ENCODE peak calls at places on chromosomes 3 and 15, in six cellular contexts. Z, W, M, O, I and G are unnamed samples.
A peak's percentile ranks its signal among the peaks of the same experiment; 100 is the strongest.

GRCh38 chr3:16828815-16829214 is 55.9 kb upstream of the PLCL2 start:
- DNase-seq in O (peak; percentile 18), M (peak; percentile 45), I (peak; percentile 61), W (no peak), Z (peak; percentile 58), G (peak; percentile 80)

GRCh38 chr3:62574499-62574898 is 201.1 kb upstream of the FEZF2 start:
- DNase-seq in O (no peak), Z (no peak), I (no peak), M (no peak), W (no peak), G (no peak)

GRCh38 chr3:112327371-112327951 is 5.5 kb upstream of the CD200 start:
- DNase-seq in M (no peak), O (peak; percentile 6), I (no peak), Z (peak; percentile 56), W (peak; percentile 39), G (peak; percentile 79)

GRCh38 chr3:57992430-57993213 is 15.6 kb upstream of the FLNB start:
- DNase-seq in Z (peak; percentile 72), I (no peak), O (no peak), W (peak; percentile 96), M (no peak), G (no peak)

GRCh38 chr3:38984731-38985130 is 67.0 kb downstream of the SCN11A start:
- DNase-seq in W (no peak), Z (no peak), I (no peak), M (no peak), O (no peak), G (no peak)

GRCh38 chr15:68347392-68347791 is 69.8 kb downstream of the FEM1B start:
- DNase-seq in W (no peak), Z (no peak), O (no peak), M (no peak), I (no peak), G (peak; percentile 75)

GRCh38 chr3:161484226-161484625 is 12.4 kb upstream of the OTOL1 start:
- DNase-seq in O (no peak), W (no peak), I (no peak), M (no peak), Z (no peak), G (no peak)

GRCh38 chr15:62165029-62165792 is at the start of gene C2CD4B:
- DNase-seq in I (peak; percentile 85), W (no peak), M (peak; percentile 70), O (no peak), Z (peak; percentile 62), G (peak; percentile 89)

GRCh38 chr3:167030059-167030458 is 350.0 kb downstream of the ZBBX start:
- DNase-seq in M (no peak), Z (no peak), W (no peak), O (no peak), I (no peak), G (no peak)

GRCh38 chr15:39270976-39271375 is 309.9 kb upstream of the THBS1 start:
- DNase-seq in O (no peak), Z (peak; percentile 45), M (no peak), I (no peak), W (no peak), G (peak; percentile 90)

GRCh38 chr3:136817448-136817847 is 1.5 kb upstream of the SLC35G2 start:
- DNase-seq in W (no peak), O (no peak), Z (no peak), I (no peak), M (no peak), G (no peak)

GRCh38 chr3:190533511-190534282 is 19.8 kb downstream of the IL1RAP start:
- DNase-seq in I (no peak), W (no peak), O (no peak), Z (peak; percentile 82), M (no peak), G (peak; percentile 56)

GRCh38 chr3:59286791-59287531 is 237.1 kb upstream of the CFAP20DC start:
- DNase-seq in I (no peak), O (no peak), M (no peak), W (no peak), Z (no peak), G (no peak)

GRCh38 chr3:42701371-42702065 is 1.1 kb downstream of the HHATL start:
- DNase-seq in Z (peak; percentile 7), I (peak; percentile 92), O (peak; percentile 95), M (peak; percentile 82), W (peak; percentile 27), G (peak; percentile 15)

GRCh38 chr3:104279617-104280016 is 1087.1 kb upstream of the ALCAM start:
- DNase-seq in O (no peak), I (no peak), W (no peak), Z (no peak), M (no peak), G (peak; percentile 26)

GRCh38 chr3:143535994-143536784 is 312.1 kb downstream of the SLC9A9 start:
- DNase-seq in M (no peak), W (no peak), Z (no peak), I (no peak), O (no peak), G (no peak)

GRCh38 chr3:77411990-77412389 is 372.1 kb downstream of the ROBO2 start:
- DNase-seq in W (no peak), O (no peak), Z (no peak), M (no peak), I (no peak), G (no peak)

GRCh38 chr3:81788650-81789049 is 27.2 kb upstream of the GBE1 start:
- DNase-seq in M (no peak), I (no peak), W (no peak), O (no peak), Z (no peak), G (no peak)

GRCh38 chr3:47434849-47435248 is 40.9 kb downstream of the SCAP start:
- DNase-seq in I (no peak), Z (no peak), M (no peak), O (no peak), W (no peak), G (no peak)

GRCh38 chr3:149577801-149578200 is 80.0 kb downstream of the WWTR1 start:
- DNase-seq in Z (no peak), M (no peak), I (no peak), O (no peak), W (no peak), G (no peak)

GRCh38 chr3:42490243-42490642 is 12.2 kb upstream of the VIPR1 start:
- DNase-seq in Z (peak; percentile 62), M (no peak), W (no peak), I (peak; percentile 43), O (no peak), G (peak; percentile 83)

GRCh38 chr3:11499144-11499543 is 144.6 kb downstream of the VGLL4 start:
- DNase-seq in M (no peak), O (no peak), I (no peak), Z (peak; percentile 11), W (peak; percentile 15), G (peak; percentile 59)

GRCh38 chr3:66648975-66649374 is 148.2 kb upstream of the LRIG1 start:
- DNase-seq in M (no peak), I (no peak), O (no peak), Z (no peak), W (no peak), G (no peak)

GRCh38 chr3:117105650-117106049 is 396.1 kb downstream of the TUSC7 start:
- DNase-seq in I (no peak), Z (no peak), W (no peak), M (no peak), O (no peak), G (no peak)

DNA sequence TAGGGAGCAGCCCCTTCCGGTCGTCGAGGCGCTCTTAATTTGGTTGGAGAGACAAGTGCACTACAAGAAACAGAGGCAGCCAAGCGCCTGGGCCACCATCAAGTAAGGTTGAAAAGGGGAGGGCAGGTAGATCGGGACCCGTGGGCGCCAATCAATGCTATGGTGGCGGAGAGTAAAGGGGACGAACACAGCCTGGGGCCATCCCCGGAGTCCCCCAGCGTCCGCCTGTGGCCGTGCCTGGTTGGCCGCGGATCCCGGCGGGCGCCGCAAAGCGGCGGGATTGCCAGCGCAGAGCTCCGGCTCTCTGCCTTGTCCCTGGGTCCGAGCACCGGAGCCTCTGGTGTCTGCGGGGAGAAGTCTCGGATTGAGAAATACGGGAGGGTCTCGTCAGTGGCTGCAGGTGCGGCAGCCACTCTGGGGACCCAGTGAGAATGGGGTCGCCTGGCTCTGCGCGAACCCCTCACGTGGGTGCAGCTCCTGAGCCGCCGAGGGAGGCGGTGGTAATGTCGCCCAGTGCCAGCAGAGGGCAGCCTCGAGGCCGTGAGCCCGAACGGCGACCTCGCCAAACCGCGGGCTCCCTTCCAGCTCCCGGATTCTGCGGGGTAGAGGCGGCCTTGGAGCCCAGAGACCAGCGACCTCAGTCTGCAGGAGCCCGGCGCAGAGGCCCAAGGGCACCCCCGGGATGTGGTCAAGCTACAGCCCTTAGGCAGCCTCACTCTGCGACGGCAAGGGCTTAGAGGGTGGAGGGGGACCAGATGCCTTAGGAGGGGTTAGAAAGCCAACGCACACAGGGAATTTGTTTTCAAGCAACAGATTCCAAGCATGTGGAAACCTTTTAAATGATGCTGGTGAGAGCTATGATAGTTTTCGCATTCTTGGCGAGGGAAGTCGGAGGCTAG is 10.8 kb downstream of the FOXL2 start:
- DNase-seq in I (peak; percentile 99), O (peak; percentile 85), M (peak; percentile 91), W (peak; percentile 27), Z (peak; percentile 64), G (peak; percentile 59)
- TF ChIP-seq JUN in I (no peak), O (no peak), M (no peak), W (no peak), Z (no peak), G (no peak)

GRCh38 chr15:57297163-57297593 is 79.1 kb upstream of the CGNL1 start:
- DNase-seq in W (no peak), I (peak; percentile 46), O (no peak), Z (no peak), M (no peak), G (no peak)
- TF ChIP-seq JUN in W (no peak), I (no peak), O (no peak), Z (no peak), M (no peak), G (no peak)

GRCh38 chr3:177983341-177983740 is 552.9 kb upstream of the KCNMB2 start:
- DNase-seq in O (no peak), W (no peak), Z (no peak), M (no peak), I (no peak), G (no peak)

GRCh38 chr3:177979684-177980083 is 556.6 kb upstream of the KCNMB2 start:
- DNase-seq in O (no peak), M (no peak), I (no peak), W (no peak), Z (no peak), G (peak; percentile 10)

GRCh38 chr3:177981576-177981975 is 554.7 kb upstream of the KCNMB2 start:
- DNase-seq in I (no peak), M (no peak), W (no peak), O (no peak), Z (no peak), G (no peak)

GRCh38 chr3:177978948-177979347 is 557.3 kb upstream of the KCNMB2 start:
- DNase-seq in I (no peak), W (no peak), Z (no peak), M (no peak), O (no peak), G (no peak)

DNA sequence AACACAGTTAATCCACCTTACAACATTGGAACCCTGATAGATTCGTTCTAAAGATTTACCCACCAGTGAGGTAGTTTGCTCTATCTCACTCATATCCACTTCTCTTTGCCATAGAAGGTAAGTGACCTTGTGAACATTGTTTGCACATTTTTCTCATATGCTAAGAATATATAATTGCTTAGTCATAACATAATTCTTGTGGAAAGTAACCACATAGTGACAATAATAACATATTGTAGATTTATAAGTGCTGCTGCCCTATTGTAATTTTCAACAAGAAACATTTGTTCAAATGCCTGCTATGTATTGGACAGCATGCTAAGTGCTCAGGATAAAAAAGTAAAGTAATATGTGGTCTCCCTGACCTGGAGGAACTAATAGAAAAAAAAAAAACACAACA is 554.2 kb upstream of the KCNMB2 start:
- DNase-seq in I (no peak), Z (no peak), O (no peak), W (no peak), M (no peak), G (peak; percentile 7)
- TF ChIP-seq JUN in I (no peak), Z (no peak), O (no peak), W (no peak), M (no peak), G (no peak)

GRCh38 chr3:114111060-114111790 is 54.7 kb downstream of the QTRT2 start:
- DNase-seq in W (no peak), O (no peak), I (no peak), M (no peak), Z (no peak), G (no peak)
- TF ChIP-seq JUN in W (no peak), O (no peak), I (no peak), M (no peak), Z (no peak), G (no peak)